ENCODE peak calls at places on chromosomes 3 and 15, in six cellular contexts. O is PC-9, J is fibroblast of villous mesenchyme, Y is iPS DF 6.9, D is stomach, A is astrocyte of the spinal cord. S is an unnamed sample.

GRCh38 chr3:15694628-15695027 is 93.1 kb downstream of the BTD start:
- DNase-seq in O (no peak), J (no peak), Y (no peak), D (no peak), A (no peak), S (no peak)

GRCh38 chr3:38163117-38163870 is 2.0 kb upstream of the OXSR1 start:
- DNase-seq in O (no peak), J (no peak), Y (no peak), D (no peak), A (no peak), S (no peak)

GRCh38 chr3:194314669-194315068 is 36.5 kb downstream of the CPN2 start:
- DNase-seq in O (peak; percentile 25), J (no peak), Y (no peak), D (no peak), A (no peak), S (no peak)

GRCh38 chr15:52858388-52859176 is 68.4 kb upstream of the ONECUT1 start:
- DNase-seq in O (no peak), J (no peak), Y (no peak), D (no peak), A (no peak), S (no peak)

GRCh38 chr3:53944019-53944418 is 52.4 kb upstream of the SELENOK start:
- DNase-seq in O (no peak), J (no peak), Y (no peak), D (no peak), A (no peak), S (no peak)

GRCh38 chr15:45729146-45729545 is 94.3 kb downstream of the SQOR start:
- DNase-seq in O (no peak), J (no peak), Y (no peak), D (no peak), A (no peak), S (peak; percentile 10)

GRCh38 chr3:115148142-115148790 is 1.2 kb upstream of the ZBTB20 start:
- DNase-seq in O (no peak), J (no peak), Y (no peak), D (no peak), A (peak; percentile 32), S (peak; percentile 14)

GRCh38 chr3:52846427-52846983 is 11.7 kb upstream of the MUSTN1 start:
- DNase-seq in O (no peak), J (no peak), Y (no peak), D (no peak), A (no peak), S (no peak)

GRCh38 chr15:101266034-101266433 is 11.3 kb downstream of the SELENOS start:
- DNase-seq in O (no peak), J (peak; percentile 55), Y (no peak), D (no peak), A (peak; percentile 81), S (peak; percentile 72)

GRCh38 chr3:134419214-134419965 is 45.1 kb upstream of the AMOTL2 start:
- DNase-seq in O (peak; percentile 41), J (no peak), Y (no peak), D (no peak), A (no peak), S (no peak)

GRCh38 chr3:107545680-107546120 is 22.9 kb downstream of the BBX start:
- DNase-seq in O (no peak), J (peak; percentile 21), Y (no peak), D (no peak), A (peak; percentile 65), S (peak; percentile 36)

GRCh38 chr15:42736178-42736792 is 643 bp downstream of the CDAN1 start:
- DNase-seq in O (no peak), J (peak; percentile 14), Y (no peak), D (no peak), A (peak; percentile 12), S (peak; percentile 8)

GRCh38 chr3:59480486-59480995 is 430.7 kb upstream of the CFAP20DC start:
- DNase-seq in O (no peak), J (peak; percentile 27), Y (no peak), D (no peak), A (peak; percentile 75), S (peak; percentile 77)

GRCh38 chr3:10655131-10655530 is 149.7 kb upstream of the ATP2B2 start:
- DNase-seq in O (no peak), J (no peak), Y (no peak), D (no peak), A (no peak), S (no peak)

GRCh38 chr3:78804251-78805037 is 963.4 kb downstream of the ROBO1 start:
- DNase-seq in O (no peak), J (peak; percentile 49), Y (no peak), D (no peak), A (peak; percentile 63), S (peak; percentile 91)

GRCh38 chr15:22968356-22968755 is 11.8 kb downstream of the CYFIP1 start:
- DNase-seq in O (no peak), J (peak; percentile 87), Y (no peak), D (no peak), A (peak; percentile 94), S (peak; percentile 97)

GRCh38 chr15:84748274-84749110 is at the start of gene ZNF592:
- DNase-seq in O (no peak), J (peak; percentile 80), Y (no peak), D (peak; percentile 89), A (peak; percentile 79), S (peak; percentile 65)

GRCh38 chr3:194561306-194561974 is 71.8 kb downstream of the TMEM44 start:
- DNase-seq in O (peak; percentile 96), J (peak; percentile 95), Y (no peak), D (no peak), A (peak; percentile 48), S (peak; percentile 75)

GRCh38 chr3:173502983-173503568 is 105.5 kb downstream of the NLGN1 start:
- DNase-seq in O (no peak), J (peak; percentile 31), Y (no peak), D (no peak), A (peak; percentile 74), S (peak; percentile 65)

GRCh38 chr3:17088602-17089313 is 204.0 kb downstream of the PLCL2 start:
- DNase-seq in O (no peak), J (no peak), Y (no peak), D (no peak), A (no peak), S (no peak)

GRCh38 chr3:17090271-17090992 is 205.7 kb downstream of the PLCL2 start:
- DNase-seq in O (no peak), J (no peak), Y (no peak), D (no peak), A (no peak), S (no peak)

GRCh38 chr3:17087509-17087908 is 202.8 kb downstream of the PLCL2 start:
- DNase-seq in O (no peak), J (no peak), Y (no peak), D (no peak), A (no peak), S (no peak)

GRCh38 chr3:17088017-17088416 is 203.3 kb downstream of the PLCL2 start:
- DNase-seq in O (no peak), J (no peak), Y (no peak), D (no peak), A (no peak), S (no peak)

DNA sequence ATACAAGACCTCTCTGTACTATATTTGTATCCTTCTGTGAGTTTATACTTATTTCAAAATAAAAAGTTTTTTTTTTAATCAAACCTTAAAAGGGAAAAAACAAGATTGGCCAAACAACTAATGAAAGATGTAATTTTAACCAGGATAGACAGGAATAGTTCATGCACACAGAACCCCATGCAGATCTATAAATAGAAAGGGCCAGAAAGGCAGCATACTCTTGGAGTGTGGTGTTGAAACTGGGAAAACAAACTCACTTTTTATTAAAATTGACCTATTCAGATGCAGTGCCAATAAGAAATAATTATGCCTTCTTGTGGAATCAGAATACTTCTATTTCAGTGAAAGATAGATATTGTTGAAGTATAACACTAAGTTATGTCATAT is 204.6 kb downstream of the PLCL2 start:
- DNase-seq in O (no peak), J (no peak), Y (no peak), D (no peak), A (no peak), S (no peak)
- H3K4me3 ChIP-seq in O (no peak overlapping the region), J (no peak overlapping the region), Y (no peak overlapping the region), D (no peak overlapping the region), A (no peak overlapping the region), S (no peak overlapping the region)

DNA sequence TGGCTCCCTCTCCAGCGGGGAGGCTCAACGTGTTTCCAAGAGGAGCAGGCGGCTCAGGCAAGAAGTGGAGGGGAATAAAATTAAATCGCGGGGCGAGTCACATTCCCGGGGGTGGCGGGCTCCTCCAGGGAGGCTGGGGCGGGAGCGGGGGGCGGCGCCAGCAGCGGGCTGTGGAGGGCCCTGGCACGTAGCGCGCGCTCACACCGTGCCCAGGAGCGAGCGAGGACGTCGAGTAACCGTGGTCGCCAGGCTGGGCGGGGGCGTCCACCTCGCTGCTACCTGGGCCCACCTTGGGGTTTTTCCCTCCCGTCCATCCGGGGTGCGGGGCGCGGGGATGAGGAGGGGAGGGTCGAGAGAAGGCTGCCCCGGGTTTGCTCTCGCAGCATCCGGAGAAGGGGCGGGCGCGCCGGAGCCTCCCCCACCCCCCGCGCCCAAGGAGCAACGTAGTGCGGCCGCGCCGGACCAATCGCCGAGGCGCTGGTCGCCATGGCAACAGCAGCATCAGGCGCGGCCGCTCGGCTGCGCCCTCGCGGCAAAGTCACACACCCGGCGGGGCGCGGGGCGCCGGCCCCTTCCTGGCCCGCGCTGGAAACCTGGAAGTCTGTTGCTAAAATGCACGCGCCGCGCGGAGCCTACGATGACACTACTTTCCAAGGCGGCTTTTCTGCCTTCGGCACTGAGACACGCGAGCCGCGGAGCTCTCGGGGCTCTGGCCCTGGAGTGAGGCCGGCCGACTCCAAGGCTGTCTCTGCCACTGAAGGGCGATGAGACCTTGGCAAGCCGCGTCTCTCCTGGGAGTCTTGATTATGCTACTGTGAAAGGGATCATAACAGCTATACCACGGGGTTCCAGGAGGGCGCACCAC is at the start of gene IQSEC1:
- DNase-seq in O (no peak), J (no peak), Y (peak; percentile 43), D (peak; percentile 57), A (no peak), S (peak; percentile 8)
- H3K4me3 ChIP-seq in O (no peak within 1 kb of the TSS), J (no peak within 1 kb of the TSS), Y (peak within 1 kb of the TSS; percentile 53), D (peak within 1 kb of the TSS; percentile 27), A (no peak within 1 kb of the TSS), S (no peak within 1 kb of the TSS)

DNA sequence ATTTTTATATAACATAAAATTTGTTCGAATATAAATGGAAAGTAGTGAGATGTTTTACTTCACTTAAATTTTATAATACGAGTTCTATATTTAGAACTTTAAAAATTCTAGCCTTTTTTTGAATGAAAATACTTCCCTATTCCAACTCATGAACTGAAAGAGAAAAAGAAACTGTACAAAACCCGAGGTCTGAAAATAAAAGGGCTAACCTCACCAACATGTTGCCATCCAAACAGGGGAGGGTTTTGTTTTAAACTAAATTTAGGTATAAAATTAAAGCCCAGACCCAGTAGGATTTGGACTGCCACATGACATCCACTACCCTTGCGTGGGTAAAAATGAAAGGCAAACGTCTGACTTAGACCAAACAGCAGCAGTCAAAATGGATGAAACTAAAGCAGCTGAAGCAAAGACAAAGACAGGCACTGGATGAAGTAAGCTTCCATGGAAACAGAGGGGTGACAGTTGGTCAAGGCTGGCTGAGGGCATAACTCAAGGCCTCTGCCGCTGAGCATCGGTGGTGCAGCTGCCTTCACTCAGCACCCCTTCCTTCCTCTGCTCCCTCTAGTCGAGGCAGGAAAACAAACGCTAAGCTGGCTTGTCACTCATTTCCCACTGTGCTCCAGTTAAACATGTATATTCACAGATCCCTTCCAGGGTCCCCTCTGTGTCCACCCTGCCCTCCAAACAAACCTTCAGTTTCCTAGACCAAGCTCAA is 58.1 kb downstream of the TM4SF4 start:
- DNase-seq in O (no peak), J (no peak), Y (no peak), D (no peak), A (no peak), S (no peak)
- H3K4me3 ChIP-seq in O (no peak overlapping the region), J (no peak overlapping the region), Y (no peak overlapping the region), D (no peak overlapping the region), A (no peak overlapping the region), S (no peak overlapping the region)

DNA sequence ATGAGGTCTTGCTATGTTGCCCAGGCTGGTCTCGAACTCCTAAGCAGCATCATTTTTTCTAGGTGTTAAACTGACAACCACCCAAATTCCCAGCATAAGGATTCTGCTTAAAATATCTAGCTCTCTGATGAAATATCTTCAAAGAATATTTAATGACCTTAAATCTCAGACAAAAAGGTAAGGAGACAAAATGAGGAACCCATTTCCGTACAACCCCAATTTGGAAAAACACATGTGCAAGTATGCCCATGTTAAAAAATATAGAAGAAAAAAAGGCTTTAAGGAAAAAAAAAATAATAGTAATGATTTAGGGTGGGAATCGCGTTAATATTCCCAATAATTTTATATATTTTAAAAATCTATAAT is 1.4 kb upstream of the SACM1L start:
- DNase-seq in O (no peak), J (no peak), Y (no peak), D (no peak), A (no peak), S (no peak)
- H3K4me3 ChIP-seq in O (peak overlapping the region; percentile 94), J (peak overlapping the region; percentile 86), Y (no peak overlapping the region), D (peak overlapping the region; percentile 91), A (peak overlapping the region; percentile 61), S (peak overlapping the region; percentile 84)